ENCODE peak calls at places on chromosomes 16 and 17, in six cellular contexts. T is dorsolateral prefrontal cortex; N is left ventricle myocardium superior; V is left ventricle myocardium inferior; K is ureter; W is CD8-positive, alpha-beta memory T cell. C is an unnamed sample.

GRCh38 chr17:78329263-78330059 is 30.4 kb downstream of the SOCS3 start:
- DNase-seq in T (no peak), N (no peak), V (no peak), K (no peak), W (no peak), C (no peak)

GRCh38 chr16:11258553-11259287 is 2.7 kb upstream of the SOCS1 start:
- DNase-seq in T (peak), N (peak), V (peak), K (no peak), W (peak), C (peak)

GRCh38 chr16:72111653-72112451 is 18.2 kb downstream of the DHX38 start:
- DNase-seq in T (no peak), N (no peak), V (no peak), K (no peak), W (no peak), C (no peak)

GRCh38 chr17:27491713-27492190 is 35.5 kb downstream of the KSR1 start:
- DNase-seq in T (no peak), N (no peak), V (no peak), K (no peak), W (no peak), C (no peak)

GRCh38 chr16:11670171-11671131 is 2.2 kb downstream of the SNN start:
- DNase-seq in T (no peak), N (no peak), V (no peak), K (peak), W (peak), C (no peak)

GRCh38 chr17:50097455-50097854 is 2.3 kb downstream of the PDK2 start:
- DNase-seq in T (no peak), N (no peak), V (no peak), K (no peak), W (no peak), C (no peak)

GRCh38 chr17:5045496-5045895 is 10.3 kb upstream of the SLC52A1 start:
- DNase-seq in T (no peak), N (no peak), V (no peak), K (no peak), W (no peak), C (no peak)

GRCh38 chr17:57045868-57046671 is 39.0 kb upstream of the AKAP1 start:
- DNase-seq in T (no peak), N (peak), V (no peak), K (no peak), W (peak), C (no peak)

GRCh38 chr17:39551879-39552278 is 55.8 kb downstream of the NEUROD2 start:
- DNase-seq in T (no peak), N (no peak), V (no peak), K (no peak), W (no peak), C (no peak)

GRCh38 chr17:64950871-64951270 is 31.6 kb upstream of the LRRC37A3 start:
- DNase-seq in T (no peak), N (no peak), V (no peak), K (no peak), W (no peak), C (no peak)

GRCh38 chr16:11795887-11796226 is 1.2 kb downstream of the ZC3H7A start:
- DNase-seq in T (no peak), N (no peak), V (no peak), K (no peak), W (no peak), C (no peak)

GRCh38 chr16:76335187-76335974 is 58.2 kb downstream of the CNTNAP4 start:
- DNase-seq in T (no peak), N (no peak), V (no peak), K (no peak), W (no peak), C (no peak)

GRCh38 chr17:3558603-3559269 is 1.1 kb upstream of the TRPV3 start:
- DNase-seq in T (no peak), N (no peak), V (no peak), K (peak), W (no peak), C (no peak)

GRCh38 chr16:52843386-52843785 is 209.3 kb downstream of the CHD9NB start:
- DNase-seq in T (no peak), N (no peak), V (no peak), K (no peak), W (no peak), C (no peak)

GRCh38 chr16:4321286-4322120 is 5.6 kb downstream of the GLIS2 start:
- DNase-seq in T (no peak), N (no peak), V (no peak), K (peak), W (no peak), C (no peak)

GRCh38 chr16:70635356-70636016 is 10.9 kb upstream of the IL34 start:
- DNase-seq in T (no peak), N (no peak), V (peak), K (no peak), W (no peak), C (no peak)

GRCh38 chr17:81244358-81245023 is 5.4 kb downstream of the NDUFAF8 start:
- DNase-seq in T (no peak), N (peak), V (no peak), K (no peak), W (no peak), C (no peak)

GRCh38 chr16:56965149-56965938 is 3.6 kb downstream of the CETP start:
- DNase-seq in T (peak), N (no peak), V (no peak), K (no peak), W (no peak), C (peak)

GRCh38 chr17:56641894-56642293 is 48.4 kb downstream of the NOG start:
- DNase-seq in T (no peak), N (no peak), V (no peak), K (no peak), W (no peak), C (no peak)

GRCh38 chr16:22007509-22008214 is at the start of gene MOSMO:
- DNase-seq in T (peak), N (peak), V (peak), K (peak), W (peak), C (peak)

GRCh38 chr16:69924777-69925191 is 26.4 kb upstream of the CLEC18A start:
- DNase-seq in T (no peak), N (peak), V (peak), K (peak), W (no peak), C (no peak)

GRCh38 chr16:51399908-51400670 is 249.0 kb upstream of the SALL1 start:
- DNase-seq in T (no peak), N (no peak), V (no peak), K (no peak), W (no peak), C (no peak)

GRCh38 chr17:8698142-8699050 is 46.2 kb downstream of the CCDC42 start:
- DNase-seq in T (no peak), N (peak), V (peak), K (no peak), W (no peak), C (no peak)

GRCh38 chr17:77475012-77475976 is 334.5 kb downstream of the SEC14L1 start:
- DNase-seq in T (no peak), N (peak), V (no peak), K (no peak), W (peak), C (no peak)

GRCh38 chr17:76706817-76707216 is 3.9 kb downstream of the MXRA7 start:
- DNase-seq in T (no peak), N (no peak), V (no peak), K (no peak), W (no peak), C (no peak)

GRCh38 chr16:3182608-3183444 is 5.2 kb upstream of the OR1F1 start:
- DNase-seq in T (no peak), N (peak), V (no peak), K (no peak), W (peak), C (no peak)

GRCh38 chr16:50519602-50520001 is 28.6 kb upstream of the NKD1 start:
- DNase-seq in T (no peak), N (no peak), V (no peak), K (no peak), W (no peak), C (no peak)

GRCh38 chr17:32586666-32587065 is 99.9 kb downstream of the CDK5R1 start:
- DNase-seq in T (no peak), N (no peak), V (no peak), K (no peak), W (no peak), C (no peak)

GRCh38 chr17:27430383-27430840 is 25.8 kb upstream of the KSR1 start:
- DNase-seq in T (no peak), N (no peak), V (no peak), K (no peak), W (no peak), C (no peak)

GRCh38 chr17:17780941-17781590 is 55.7 kb downstream of the SREBF1 start:
- DNase-seq in T (no peak), N (no peak), V (no peak), K (no peak), W (no peak), C (peak)

GRCh38 chr16:67294927-67295326 is 15.6 kb downstream of the PLEKHG4 start:
- DNase-seq in T (no peak), N (no peak), V (no peak), K (no peak), W (no peak), C (no peak)

GRCh38 chr17:79339311-79339710 is 264.7 kb downstream of the ENGASE start:
- DNase-seq in T (no peak), N (no peak), V (no peak), K (no peak), W (no peak), C (no peak)